ENCODE peak calls at places on chromosomes 5 and 9, in six cellular contexts. F is fibroblast of lung; K is stimulated activated CD8-positive, alpha-beta memory T cell treated with anti-CD3 and anti-CD28 coated beads, Interleukin-4, amount 100 ng/mL, for 1 hour; X is breast epithelium; L is posterior vena cava; U is activated T-cell treated with anti-CD3 and anti-CD28 coated beads, Interleukin-2, amount 50 U/mL, for 72 hours. G is an unnamed sample.
A peak's percentile ranks its signal among the peaks of the same experiment; 100 is the strongest.

GRCh38 chr5:2039180-2039531 is 156.4 kb upstream of the IRX4 start:
- DNase-seq in L (no peak), F (no peak), X (no peak), U (no peak), K (no peak), G (no peak)

GRCh38 chr9:137029058-137029922 is 1.3 kb upstream of the ABCA2 start:
- DNase-seq in L (peak; percentile 95), F (peak; percentile 26), X (peak; percentile 69), K (peak; percentile 54), U (peak; percentile 85), G (peak; percentile 75)

GRCh38 chr5:179820483-179821297 is at the start of gene SQSTM1:
- DNase-seq in U (peak; percentile 85), F (peak; percentile 70), L (peak; percentile 96), X (peak; percentile 78), K (peak; percentile 68), G (peak; percentile 86)

GRCh38 chr9:136399176-136400037 is 563 bp downstream of the SNAPC4 start:
- DNase-seq in X (no peak), U (peak; percentile 60), F (no peak), K (no peak), L (no peak), G (no peak)

GRCh38 chr5:96293966-96294886 is 138.8 kb downstream of the PCSK1 start:
- DNase-seq in L (no peak), F (peak; percentile 37), X (no peak), K (no peak), U (no peak), G (no peak)

GRCh38 chr5:173789031-173789920 is 98.9 kb upstream of the CPEB4 start:
- DNase-seq in F (peak; percentile 92), L (no peak), K (no peak), U (peak; percentile 24), X (no peak), G (no peak)

GRCh38 chr9:89788457-89788856 is 183.6 kb downstream of the GADD45G start:
- DNase-seq in U (no peak), K (no peak), X (no peak), L (no peak), F (no peak), G (no peak)

GRCh38 chr9:115614931-115615401 is 497.0 kb upstream of the TNC start:
- DNase-seq in U (no peak), X (no peak), K (no peak), L (no peak), F (peak; percentile 48), G (no peak)

GRCh38 chr5:168989731-168990505 is 311.0 kb downstream of the SLIT3 start:
- DNase-seq in L (no peak), F (no peak), K (no peak), X (no peak), U (no peak), G (no peak)

GRCh38 chr5:2387224-2388004 is 364.1 kb downstream of the IRX2 start:
- DNase-seq in X (no peak), K (no peak), F (no peak), U (no peak), L (peak; percentile 82), G (no peak)

GRCh38 chr5:98994636-98995035 is 65.8 kb upstream of the CHD1 start:
- DNase-seq in F (no peak), K (no peak), U (no peak), X (no peak), L (no peak), G (no peak)

GRCh38 chr9:104748359-104749031 is 1.0 kb downstream of the NIPSNAP3A start:
- DNase-seq in X (no peak), L (no peak), K (no peak), F (peak; percentile 26), U (no peak), G (no peak)

GRCh38 chr5:141121563-141121962 is at the start of gene PCDHB4:
- DNase-seq in K (no peak), L (no peak), F (no peak), U (no peak), X (no peak), G (no peak)

GRCh38 chr9:129854588-129855110 is 19.4 kb downstream of the USP20 start:
- DNase-seq in X (no peak), L (no peak), U (no peak), F (no peak), K (no peak), G (no peak)

GRCh38 chr9:7153566-7153965 is 395.8 kb downstream of the KDM4C start:
- DNase-seq in L (no peak), U (no peak), K (no peak), F (peak; percentile 55), X (no peak), G (no peak)

GRCh38 chr9:99509900-99510299 is 287.8 kb downstream of the SEC61B start:
- DNase-seq in L (no peak), K (no peak), X (no peak), U (no peak), F (no peak), G (no peak)

GRCh38 chr5:14171621-14172020 is 28.5 kb downstream of the TRIO start:
- DNase-seq in K (no peak), F (peak; percentile 77), X (no peak), U (no peak), L (no peak), G (no peak)

GRCh38 chr9:72882117-72882775 is 70.6 kb downstream of the ALDH1A1 start:
- DNase-seq in L (peak; percentile 84), X (no peak), U (no peak), F (no peak), K (no peak), G (no peak)

GRCh38 chr9:129383005-129383414 is 204.9 kb upstream of the IER5L start:
- DNase-seq in K (no peak), X (peak; percentile 90), U (no peak), F (no peak), L (peak; percentile 85), G (no peak)

GRCh38 chr9:22954550-22954949 is 507.9 kb downstream of the DMRTA1 start:
- DNase-seq in F (no peak), L (no peak), X (no peak), K (no peak), U (no peak), G (no peak)

GRCh38 chr5:132086277-132086794 is 12.7 kb downstream of the CSF2 start:
- DNase-seq in K (no peak), L (peak; percentile 89), U (no peak), X (no peak), F (peak; percentile 95), G (no peak)

GRCh38 chr9:105333076-105333475 is 88.6 kb downstream of the SLC44A1 start:
- DNase-seq in K (no peak), U (no peak), L (no peak), F (peak; percentile 50), X (no peak), G (no peak)

GRCh38 chr9:75962186-75963036 is 71.9 kb downstream of the PCSK5 start:
- DNase-seq in X (no peak), F (peak; percentile 37), U (no peak), L (no peak), K (no peak), G (no peak)

GRCh38 chr5:135320718-135321484 is 78.1 kb downstream of the MACROH2A1 start:
- DNase-seq in U (no peak), X (no peak), K (no peak), F (no peak), L (no peak), G (no peak)

GRCh38 chr5:96699186-96699820 is 37.1 kb downstream of the CAST start:
- DNase-seq in U (no peak), K (no peak), X (no peak), F (peak; percentile 57), L (no peak), G (no peak)

GRCh38 chr5:176748073-176748966 is 62.0 kb upstream of the UNC5A start:
- DNase-seq in L (peak; percentile 52), K (no peak), X (peak; percentile 28), F (no peak), U (no peak), G (no peak)

GRCh38 chr5:147037517-147038205 is 159.1 kb upstream of the PPP2R2B start:
- DNase-seq in K (no peak), X (no peak), U (no peak), F (peak; percentile 93), L (no peak), G (no peak)

GRCh38 chr5:57033103-57033502 is 81.2 kb upstream of the MIER3 start:
- DNase-seq in X (no peak), F (no peak), L (no peak), U (no peak), K (no peak), G (no peak)

GRCh38 chr5:2900360-2900759 is 148.9 kb upstream of the IRX2 start:
- DNase-seq in K (no peak), L (peak; percentile 24), X (no peak), F (no peak), U (no peak), G (no peak)

GRCh38 chr9:135040892-135041291 is 46.6 kb upstream of the OLFM1 start:
- DNase-seq in U (no peak), K (no peak), X (no peak), F (no peak), L (peak; percentile 52), G (no peak)

GRCh38 chr9:114369567-114370240 is 18.1 kb downstream of the AKNA start:
- DNase-seq in X (no peak), U (no peak), F (no peak), K (no peak), L (no peak), G (no peak)

GRCh38 chr5:57598756-57599155 is 116.1 kb upstream of the ACTBL2 start:
- DNase-seq in F (peak; percentile 90), L (no peak), X (no peak), U (peak; percentile 51), K (no peak), G (no peak)

GRCh38 chr5:82570-82969 is 9.4 kb upstream of the PLEKHG4B start:
- DNase-seq in L (no peak), X (no peak), F (no peak), K (no peak), U (no peak), G (no peak)

GRCh38 chr9:36862206-36863145 is 171.6 kb downstream of the PAX5 start:
- DNase-seq in K (no peak), L (peak; percentile 78), U (no peak), F (peak; percentile 39), X (no peak), G (no peak)

GRCh38 chr5:157187046-157187754 is 6.6 kb downstream of the ITK start:
- DNase-seq in K (no peak), U (no peak), X (no peak), L (no peak), F (no peak), G (no peak)

GRCh38 chr5:3361811-3362605 is 233.6 kb upstream of the IRX1 start:
- DNase-seq in U (no peak), K (no peak), X (no peak), L (peak; percentile 26), F (no peak), G (no peak)